ENCODE peak calls at places on chromosomes 16 and 17, in ten cellular contexts. Z is effector memory CD4-positive, alpha-beta T cell; J is mesenchymal stem cell; L is fibroblast of lung; B is naive thymus-derived CD4-positive, alpha-beta T cell; H is NB4; V is astrocyte of the spinal cord; D is heart left ventricle; X is esophagus muscularis mucosa; R is SK-N-SH. W is an unnamed sample.

GRCh38 chr17:49487202-49487601 is 7.9 kb upstream of the NGFR start:
- DNase-seq in Z (no peak), J (no peak), L (no peak), B (no peak), H (no peak), V (no peak), D (no peak), X (no peak), R (no peak), W (no peak)

GRCh38 chr17:49894761-49895160 is 46.9 kb upstream of the TAC4 start:
- DNase-seq in Z (no peak), J (no peak), L (no peak), B (no peak), H (no peak), V (no peak), D (no peak), X (no peak), R (no peak), W (no peak)

GRCh38 chr16:2482181-2483107 is 7.5 kb downstream of the TBC1D24 start:
- DNase-seq in Z (no peak), J (peak), L (peak), B (no peak), H (no peak), V (no peak), D (peak), X (no peak), R (peak), W (peak)

GRCh38 chr16:106623-107324 is 28.7 kb downstream of the MPG start:
- DNase-seq in Z (peak), J (peak), L (peak), B (peak), H (peak), V (peak), D (peak), X (no peak), R (peak), W (peak)

GRCh38 chr17:4357030-4357635 is 9.3 kb downstream of the UBE2G1 start:
- DNase-seq in Z (no peak), J (no peak), L (no peak), B (no peak), H (no peak), V (no peak), D (no peak), X (no peak), R (no peak), W (peak)

GRCh38 chr17:78734841-78735641 is 47.0 kb downstream of the CYTH1 start:
- DNase-seq in Z (no peak), J (no peak), L (no peak), B (no peak), H (no peak), V (no peak), D (no peak), X (no peak), R (no peak), W (no peak)

GRCh38 chr17:53721101-53721500 is 101.6 kb upstream of the KIF2B start:
- DNase-seq in Z (no peak), J (no peak), L (peak), B (no peak), H (no peak), V (peak), D (no peak), X (no peak), R (no peak), W (no peak)

GRCh38 chr17:3256575-3256974 is 41.6 kb downstream of the OR3A1 start:
- DNase-seq in Z (no peak), J (no peak), L (no peak), B (no peak), H (no peak), V (no peak), D (no peak), X (no peak), R (no peak), W (no peak)

GRCh38 chr17:18331879-18332278 is 16.8 kb downstream of the SMCR8 start:
- DNase-seq in Z (no peak), J (no peak), L (no peak), B (no peak), H (no peak), V (no peak), D (no peak), X (no peak), R (no peak), W (no peak)

GRCh38 chr16:84616515-84616914 is 1.4 kb downstream of the COTL1 start:
- DNase-seq in Z (no peak), J (peak), L (no peak), B (peak), H (no peak), V (peak), D (no peak), X (no peak), R (no peak), W (peak)

GRCh38 chr16:85090873-85091521 is 21.3 kb downstream of the CIBAR2 start:
- DNase-seq in Z (no peak), J (peak), L (no peak), B (peak), H (peak), V (no peak), D (no peak), X (no peak), R (peak), W (no peak)

GRCh38 chr17:72569193-72569946 is 448.6 kb downstream of the SOX9 start:
- DNase-seq in Z (no peak), J (no peak), L (no peak), B (no peak), H (no peak), V (no peak), D (no peak), X (no peak), R (peak), W (no peak)

GRCh38 chr17:418421-418751 is 65.8 kb upstream of the RPH3AL start:
- DNase-seq in Z (peak), J (no peak), L (no peak), B (peak), H (peak), V (no peak), D (no peak), X (no peak), R (no peak), W (no peak)

GRCh38 chr16:46908540-46909372 is 24.6 kb downstream of the GPT2 start:
- DNase-seq in Z (peak), J (peak), L (peak), B (peak), H (peak), V (peak), D (no peak), X (no peak), R (peak), W (peak)

GRCh38 chr17:68512967-68513474 is 791 bp downstream of the PRKAR1A start:
- DNase-seq in Z (no peak), J (peak), L (peak), B (no peak), H (peak), V (peak), D (no peak), X (no peak), R (peak), W (peak)

GRCh38 chr17:69669441-69670178 is 255.1 kb downstream of the MAP2K6 start:
- DNase-seq in Z (no peak), J (no peak), L (peak), B (no peak), H (no peak), V (peak), D (no peak), X (no peak), R (no peak), W (no peak)

GRCh38 chr17:50904522-50905459 is 38.6 kb upstream of the TOB1 start:
- DNase-seq in Z (no peak), J (no peak), L (peak), B (no peak), H (no peak), V (peak), D (peak), X (no peak), R (peak), W (peak)

GRCh38 chr17:45825792-45826191 is 18.9 kb upstream of the SPPL2C start:
- DNase-seq in Z (no peak), J (no peak), L (no peak), B (no peak), H (no peak), V (no peak), D (no peak), X (no peak), R (no peak), W (no peak)

GRCh38 chr16:4261557-4262172 is 11.2 kb downstream of the TFAP4 start:
- DNase-seq in Z (no peak), J (peak), L (peak), B (peak), H (peak), V (peak), D (no peak), X (no peak), R (peak), W (no peak)

GRCh38 chr17:28317965-28318758 is 838 bp upstream of the TMEM97 start:
- DNase-seq in Z (no peak), J (no peak), L (no peak), B (no peak), H (peak), V (no peak), D (no peak), X (no peak), R (peak), W (no peak)

GRCh38 chr17:28317099-28317964 is 1.7 kb upstream of the TMEM97 start:
- DNase-seq in Z (no peak), J (no peak), L (no peak), B (no peak), H (no peak), V (no peak), D (no peak), X (no peak), R (peak), W (no peak)

GRCh38 chr17:28318759-28319660 is at the start of gene TMEM97:
- DNase-seq in Z (peak), J (peak), L (peak), B (peak), H (peak), V (peak), D (peak), X (peak), R (peak), W (peak)

GRCh38 chr17:28324272-28324745 is 5.3 kb downstream of the TMEM97 start:
- DNase-seq in Z (no peak), J (no peak), L (no peak), B (no peak), H (no peak), V (no peak), D (no peak), X (no peak), R (no peak), W (no peak)

GRCh38 chr17:28320215-28321061 is 1.4 kb downstream of the TMEM97 start:
- DNase-seq in Z (no peak), J (peak), L (no peak), B (no peak), H (no peak), V (no peak), D (no peak), X (no peak), R (no peak), W (no peak)
- H3K4me3 ChIP-seq in Z (no peak), J (peak), L (peak), B (no peak), H (peak), V (no peak), D (no peak), X (no peak), R (peak), W (no peak)

GRCh38 chr17:34116306-34116705 is 138.8 kb upstream of the CCL2 start:
- DNase-seq in Z (no peak), J (no peak), L (no peak), B (no peak), H (no peak), V (no peak), D (no peak), X (peak), R (no peak), W (no peak)
- H3K4me3 ChIP-seq in Z (no peak), J (no peak), L (no peak), B (no peak), H (no peak), V (no peak), D (no peak), X (no peak), R (no peak), W (no peak)

GRCh38 chr17:44543213-44543904 is 13.9 kb upstream of the FZD2 start:
- DNase-seq in Z (no peak), J (peak), L (peak), B (no peak), H (no peak), V (peak), D (no peak), X (no peak), R (no peak), W (peak)
- H3K4me3 ChIP-seq in Z (no peak), J (no peak), L (no peak), B (no peak), H (no peak), V (no peak), D (no peak), X (no peak), R (no peak), W (no peak)

GRCh38 chr17:81906476-81907218 is 4.6 kb downstream of the PCYT2 start:
- DNase-seq in Z (no peak), J (no peak), L (no peak), B (no peak), H (no peak), V (no peak), D (no peak), X (no peak), R (no peak), W (no peak)

GRCh38 chr17:81904600-81905423 is 2.8 kb downstream of the NPB start:
- DNase-seq in Z (no peak), J (no peak), L (no peak), B (no peak), H (no peak), V (no peak), D (no peak), X (no peak), R (no peak), W (no peak)

GRCh38 chr17:81903896-81904599 is 2.0 kb downstream of the NPB start:
- DNase-seq in Z (no peak), J (no peak), L (no peak), B (no peak), H (no peak), V (no peak), D (no peak), X (no peak), R (no peak), W (no peak)

GRCh38 chr17:81905993-81906392 is 4.0 kb downstream of the NPB start:
- DNase-seq in Z (no peak), J (no peak), L (no peak), B (no peak), H (no peak), V (no peak), D (no peak), X (no peak), R (no peak), W (no peak)

GRCh38 chr17:81905424-81905875 is 3.4 kb downstream of the NPB start:
- DNase-seq in Z (no peak), J (no peak), L (no peak), B (no peak), H (no peak), V (no peak), D (no peak), X (no peak), R (no peak), W (no peak)
- H3K4me3 ChIP-seq in Z (no peak), J (no peak), L (no peak), B (no peak), H (no peak), V (no peak), D (no peak), X (no peak), R (no peak), W (no peak)

GRCh38 chr16:19886061-19886792 is 1.6 kb upstream of the GPRC5B start:
- DNase-seq in Z (peak), J (peak), L (peak), B (peak), H (peak), V (peak), D (peak), X (peak), R (peak), W (peak)
- H3K4me3 ChIP-seq in Z (peak), J (peak), L (no peak), B (peak), H (no peak), V (no peak), D (no peak), X (peak), R (peak), W (peak)